ENCODE peak calls at places on chromosomes 6 and 20, in four cellular contexts. One of them, this sample, is unnamed.

GRCh38 chr20:10115021-10115420 is 80.2 kb downstream of the ANKEF1 start:
- DNase-seq in ovary: no peak
- DNase-seq in heart left ventricle: no peak
- DNase-seq in right cardiac atrium: no peak
- DNase-seq in this sample: no peak

GRCh38 chr20:22901164-22901563 is 133.9 kb upstream of the SSTR4 start:
- DNase-seq in ovary: no peak
- DNase-seq in heart left ventricle: no peak
- DNase-seq in right cardiac atrium: no peak
- DNase-seq in this sample: no peak

GRCh38 chr6:37365791-37366190 is 12.0 kb downstream of the RNF8 start:
- DNase-seq in ovary: no peak
- DNase-seq in heart left ventricle: no peak
- DNase-seq in right cardiac atrium: no peak
- DNase-seq in this sample: no peak

GRCh38 chr6:142825760-142826159 is 119.2 kb downstream of the HIVEP2 start:
- DNase-seq in ovary: no peak
- DNase-seq in heart left ventricle: no peak
- DNase-seq in right cardiac atrium: no peak
- DNase-seq in this sample: no peak

GRCh38 chr6:137313928-137314855 is 95.0 kb upstream of the IFNGR1 start:
- DNase-seq in ovary: peak; percentile 76
- DNase-seq in heart left ventricle: peak; percentile 68
- DNase-seq in right cardiac atrium: peak; percentile 91
- DNase-seq in this sample: peak; percentile 75

GRCh38 chr6:89035252-89036106 is 45.1 kb upstream of the PNRC1 start:
- DNase-seq in ovary: peak; percentile 98
- DNase-seq in heart left ventricle: peak; percentile 95
- DNase-seq in right cardiac atrium: peak; percentile 93
- DNase-seq in this sample: peak; percentile 78

GRCh38 chr20:63751471-63752271 is 12.1 kb downstream of the SLC2A4RG start:
- DNase-seq in ovary: no peak
- DNase-seq in heart left ventricle: peak; percentile 25
- DNase-seq in right cardiac atrium: peak; percentile 30
- DNase-seq in this sample: no peak

GRCh38 chr6:168574699-168575195 is 133.8 kb downstream of the SMOC2 start:
- DNase-seq in ovary: peak; percentile 78
- DNase-seq in heart left ventricle: peak; percentile 40
- DNase-seq in right cardiac atrium: peak; percentile 82
- DNase-seq in this sample: peak; percentile 33

GRCh38 chr6:41736207-41736710 is 851 bp upstream of the TFEB start:
- DNase-seq in ovary: no peak
- DNase-seq in heart left ventricle: no peak
- DNase-seq in right cardiac atrium: no peak
- DNase-seq in this sample: no peak

GRCh38 chr6:133235219-133235618 is 5.9 kb upstream of the EYA4 start:
- DNase-seq in ovary: no peak
- DNase-seq in heart left ventricle: no peak
- DNase-seq in right cardiac atrium: no peak
- DNase-seq in this sample: no peak

GRCh38 chr6:21885532-21886089 is 292.1 kb downstream of the SOX4 start:
- DNase-seq in ovary: peak; percentile 43
- DNase-seq in heart left ventricle: peak; percentile 67
- DNase-seq in right cardiac atrium: peak; percentile 87
- DNase-seq in this sample: peak; percentile 48

GRCh38 chr6:37576336-37576737 is 76.6 kb upstream of the CCDC167 start:
- DNase-seq in ovary: no peak
- DNase-seq in heart left ventricle: no peak
- DNase-seq in right cardiac atrium: no peak
- DNase-seq in this sample: no peak

GRCh38 chr6:17630511-17631073 is 30.5 kb downstream of the FAM8A1 start:
- DNase-seq in ovary: no peak
- DNase-seq in heart left ventricle: no peak
- DNase-seq in right cardiac atrium: no peak
- DNase-seq in this sample: no peak

GRCh38 chr20:44461142-44461802 is 14.4 kb upstream of the TTPAL start:
- DNase-seq in ovary: no peak
- DNase-seq in heart left ventricle: no peak
- DNase-seq in right cardiac atrium: no peak
- DNase-seq in this sample: no peak

GRCh38 chr6:34259529-34260069 is 10.8 kb upstream of the SMIM29 start:
- DNase-seq in ovary: no peak
- DNase-seq in heart left ventricle: no peak
- DNase-seq in right cardiac atrium: no peak
- DNase-seq in this sample: no peak

DNA sequence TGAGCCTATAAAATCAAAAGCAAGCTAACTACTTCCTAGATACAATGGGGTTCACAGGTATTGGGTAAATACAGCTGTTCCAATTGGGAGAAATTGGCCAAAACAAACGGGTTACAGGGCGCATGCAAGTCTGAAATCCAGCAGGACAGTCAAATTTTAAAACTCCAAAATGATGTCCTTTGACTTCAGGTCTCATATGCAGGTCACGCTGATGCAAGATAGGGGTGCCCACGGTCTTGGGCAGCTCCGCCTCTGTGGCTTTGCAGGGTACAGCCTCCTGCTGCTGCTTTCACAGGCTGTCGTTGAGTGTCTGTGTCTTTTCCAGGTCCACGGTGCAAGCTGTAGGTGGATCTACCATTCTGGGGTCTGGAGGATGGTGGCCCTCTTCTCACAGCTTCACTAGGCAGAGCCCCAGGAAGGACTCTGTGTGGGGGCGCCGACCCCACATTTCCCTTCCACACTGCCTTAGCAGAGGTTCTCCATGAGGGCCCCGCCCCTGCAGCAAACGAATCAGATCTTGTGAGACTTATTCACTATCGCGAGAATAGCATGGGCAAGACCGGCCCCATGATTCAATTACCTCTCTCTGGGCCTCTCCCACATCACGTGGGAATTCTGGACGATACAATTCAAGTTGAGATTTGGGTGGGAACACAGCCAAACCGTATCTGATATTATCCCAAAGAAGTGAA is 11.9 kb upstream of the SMIM29 start:
- DNase-seq in ovary: no peak
- DNase-seq in heart left ventricle: no peak
- DNase-seq in right cardiac atrium: no peak
- DNase-seq in this sample: no peak
- H3K27ac ChIP-seq in ovary: no peak overlapping the region
- H3K27ac ChIP-seq in heart left ventricle: no peak overlapping the region
- H3K27ac ChIP-seq in right cardiac atrium: no peak overlapping the region
- H3K27ac ChIP-seq in this sample: no peak overlapping the region

GRCh38 chr20:50537546-50538201 is 27.5 kb downstream of the PTPN1 start:
- DNase-seq in ovary: no peak
- DNase-seq in heart left ventricle: no peak
- DNase-seq in right cardiac atrium: no peak
- DNase-seq in this sample: no peak
- H3K4me1 ChIP-seq in ovary: peaks cover 26% of the 10 kb centered on the region
- H3K4me1 ChIP-seq in heart left ventricle: peaks cover 38% of the 10 kb centered on the region
- H3K4me1 ChIP-seq in right cardiac atrium: peaks cover 22% of the 10 kb centered on the region
- H3K4me1 ChIP-seq in this sample: peaks cover 69% of the 10 kb centered on the region

GRCh38 chr20:36445847-36446246 is 95.5 kb upstream of the MYL9 start:
- DNase-seq in ovary: no peak
- DNase-seq in heart left ventricle: no peak
- DNase-seq in right cardiac atrium: no peak
- DNase-seq in this sample: no peak

GRCh38 chr20:36449663-36450062 is 91.7 kb upstream of the MYL9 start:
- DNase-seq in ovary: no peak
- DNase-seq in heart left ventricle: no peak
- DNase-seq in right cardiac atrium: no peak
- DNase-seq in this sample: no peak

GRCh38 chr20:36446557-36446956 is 94.8 kb upstream of the MYL9 start:
- DNase-seq in ovary: no peak
- DNase-seq in heart left ventricle: no peak
- DNase-seq in right cardiac atrium: peak; percentile 40
- DNase-seq in this sample: no peak

GRCh38 chr20:36441416-36441815 is 99.9 kb upstream of the MYL9 start:
- DNase-seq in ovary: no peak
- DNase-seq in heart left ventricle: no peak
- DNase-seq in right cardiac atrium: no peak
- DNase-seq in this sample: no peak

GRCh38 chr20:36447101-36447500 is 94.2 kb upstream of the MYL9 start:
- DNase-seq in ovary: no peak
- DNase-seq in heart left ventricle: no peak
- DNase-seq in right cardiac atrium: peak; percentile 27
- DNase-seq in this sample: no peak
- H3K27ac ChIP-seq in ovary: no peak overlapping the region
- H3K27ac ChIP-seq in heart left ventricle: no peak overlapping the region
- H3K27ac ChIP-seq in right cardiac atrium: no peak overlapping the region
- H3K27ac ChIP-seq in this sample: no peak overlapping the region

DNA sequence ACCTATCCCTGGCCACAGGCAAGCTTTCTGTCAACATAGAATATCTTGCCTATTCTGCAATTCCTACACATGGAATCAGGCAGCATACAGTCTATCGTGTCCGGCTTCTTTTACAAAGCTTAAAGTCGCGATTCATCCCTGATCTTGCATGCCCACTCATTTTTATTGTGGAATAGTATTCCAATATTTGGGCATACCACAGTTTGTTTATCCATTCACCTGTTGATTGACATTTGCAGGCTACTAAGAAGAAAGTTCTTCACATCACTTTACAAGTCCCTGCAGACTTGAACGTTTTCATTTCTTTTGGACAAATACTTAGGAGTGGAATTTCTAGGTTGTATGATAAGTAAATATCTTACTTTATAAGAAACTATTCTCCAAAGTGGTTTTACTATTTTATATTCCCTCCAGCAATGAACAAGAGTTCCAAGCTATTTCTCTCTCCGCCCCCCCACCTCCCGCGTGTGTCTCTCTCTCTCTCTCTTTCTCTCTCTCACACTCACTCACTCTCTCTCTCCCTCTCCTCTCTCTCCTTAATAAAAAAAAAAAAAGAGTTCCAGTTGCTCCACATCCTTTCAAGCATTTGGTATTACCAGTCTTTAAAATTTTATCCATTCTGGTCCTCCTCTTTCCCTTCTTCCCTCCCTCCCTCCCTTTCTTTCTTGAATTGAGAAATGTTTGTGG is 1.1 kb upstream of the PLCB1 start:
- DNase-seq in ovary: no peak
- DNase-seq in heart left ventricle: no peak
- DNase-seq in right cardiac atrium: no peak
- DNase-seq in this sample: no peak
- H3K4me1 ChIP-seq in ovary: peaks cover 5% of the 10 kb centered on the region
- H3K4me1 ChIP-seq in heart left ventricle: peaks cover 14% of the 10 kb centered on the region
- H3K4me1 ChIP-seq in right cardiac atrium: no peaks in the 10 kb centered on the region
- H3K4me1 ChIP-seq in this sample: peaks cover 37% of the 10 kb centered on the region

GRCh38 chr6:42889815-42890214 is 10.4 kb downstream of the RPL7L1 start:
- DNase-seq in ovary: no peak
- DNase-seq in heart left ventricle: no peak
- DNase-seq in right cardiac atrium: no peak
- DNase-seq in this sample: no peak
- H3K27ac ChIP-seq in ovary: no peak overlapping the region
- H3K27ac ChIP-seq in heart left ventricle: peak overlapping the region; percentile 97
- H3K27ac ChIP-seq in right cardiac atrium: no peak overlapping the region
- H3K27ac ChIP-seq in this sample: peak overlapping the region; percentile 95